ENCODE peak calls at places on chromosome 11, in six cellular contexts. A is A549, K is right atrium auricular region, S is mammary epithelial cell, N is LNCaP clone FGC, U is GM06990. P is an unnamed sample.

GRCh38 chr11:126410649-126411048 is 55.2 kb downstream of the ST3GAL4 start:
- DNase-seq in A (no peak), K (peak), S (no peak), N (no peak), U (no peak), P (no peak)

GRCh38 chr11:32893947-32894827 is 1.6 kb downstream of the QSER1 start:
- DNase-seq in A (peak), K (peak), S (peak), N (no peak), U (peak), P (peak)

GRCh38 chr11:78570031-78570430 is 4.6 kb downstream of the NARS2 start:
- DNase-seq in A (no peak), K (no peak), S (no peak), N (no peak), U (no peak), P (no peak)

GRCh38 chr11:12356944-12357655 is 20.3 kb upstream of the PARVA start:
- DNase-seq in A (no peak), K (no peak), S (no peak), N (no peak), U (no peak), P (no peak)

GRCh38 chr11:27276141-27276540 is 86.9 kb downstream of the CCDC34 start:
- DNase-seq in A (no peak), K (no peak), S (no peak), N (no peak), U (no peak), P (no peak)

GRCh38 chr11:2940930-2941821 is 12.0 kb upstream of the PHLDA2 start:
- DNase-seq in A (no peak), K (no peak), S (peak), N (no peak), U (no peak), P (no peak)

GRCh38 chr11:11968511-11969280 is 39.7 kb downstream of the DKK3 start:
- DNase-seq in A (no peak), K (no peak), S (no peak), N (no peak), U (no peak), P (no peak)

GRCh38 chr11:101127348-101127698 is 2.3 kb downstream of the PGR start:
- DNase-seq in A (no peak), K (no peak), S (peak), N (no peak), U (peak), P (no peak)

GRCh38 chr11:17563248-17563647 is 16.2 kb downstream of the OTOG start:
- DNase-seq in A (no peak), K (no peak), S (peak), N (no peak), U (no peak), P (peak)

GRCh38 chr11:55726715-55727324 is 46.4 kb upstream of the OR5D13 start:
- DNase-seq in A (no peak), K (no peak), S (no peak), N (no peak), U (no peak), P (no peak)

GRCh38 chr11:93902921-93903320 is 52.5 kb upstream of the VSTM5 start:
- DNase-seq in A (no peak), K (no peak), S (peak), N (no peak), U (no peak), P (peak)

GRCh38 chr11:132068556-132068955 is 698.1 kb downstream of the NTM start:
- DNase-seq in A (no peak), K (no peak), S (no peak), N (no peak), U (no peak), P (no peak)

GRCh38 chr11:7826316-7826715 is 29.6 kb upstream of the OR5P2 start:
- DNase-seq in A (no peak), K (no peak), S (no peak), N (no peak), U (no peak), P (peak)

GRCh38 chr11:96228472-96228871 is 114.5 kb downstream of the MAML2 start:
- DNase-seq in A (no peak), K (peak), S (peak), N (no peak), U (no peak), P (peak)

GRCh38 chr11:112884012-112884767 is 77.0 kb upstream of the NCAM1 start:
- DNase-seq in A (no peak), K (no peak), S (no peak), N (no peak), U (no peak), P (no peak)

GRCh38 chr11:44357734-44358133 is 47.8 kb upstream of the ALX4 start:
- DNase-seq in A (no peak), K (no peak), S (peak), N (no peak), U (no peak), P (peak)

GRCh38 chr11:16806791-16807190 is 68.3 kb downstream of the C11orf58 start:
- DNase-seq in A (no peak), K (no peak), S (no peak), N (no peak), U (no peak), P (peak)

GRCh38 chr11:102139081-102139498 is 28.8 kb downstream of the YAP1 start:
- DNase-seq in A (no peak), K (no peak), S (peak), N (no peak), U (no peak), P (peak)

GRCh38 chr11:32422545-32422944 is 12.8 kb downstream of the WT1 start:
- DNase-seq in A (no peak), K (no peak), S (no peak), N (no peak), U (no peak), P (no peak)

GRCh38 chr11:131910491-131911387 is 540.3 kb downstream of the NTM start:
- DNase-seq in A (no peak), K (no peak), S (peak), N (no peak), U (no peak), P (peak)

GRCh38 chr11:10450451-10451398 is 4.3 kb upstream of the AMPD3 start:
- DNase-seq in A (peak), K (no peak), S (peak), N (no peak), U (peak), P (peak)

GRCh38 chr11:72534859-72535547 is 100.7 kb upstream of the CLPB start:
- DNase-seq in A (no peak), K (no peak), S (no peak), N (no peak), U (no peak), P (no peak)

GRCh38 chr11:93221539-93221938 is 23.7 kb upstream of the SLC36A4 start:
- DNase-seq in A (no peak), K (no peak), S (no peak), N (no peak), U (no peak), P (no peak)

GRCh38 chr11:46279393-46280099 is 2.1 kb downstream of the CREB3L1 start:
- DNase-seq in A (no peak), K (peak), S (no peak), N (peak), U (no peak), P (no peak)

GRCh38 chr11:114058026-114058706 is 1.3 kb upstream of the ZBTB16 start:
- DNase-seq in A (no peak), K (no peak), S (no peak), N (no peak), U (no peak), P (peak)

GRCh38 chr11:8035225-8035846 is 45.7 kb upstream of the TUB start:
- DNase-seq in A (no peak), K (peak), S (no peak), N (no peak), U (no peak), P (no peak)

GRCh38 chr11:9787981-9788521 is 124.2 kb downstream of the SWAP70 start:
- DNase-seq in A (no peak), K (no peak), S (peak), N (no peak), U (no peak), P (no peak)

GRCh38 chr11:134439181-134439580 is 27.1 kb upstream of the B3GAT1 start:
- DNase-seq in A (no peak), K (no peak), S (no peak), N (no peak), U (no peak), P (no peak)

GRCh38 chr11:68010058-68011041 is at the start of gene ALDH3B1:
- DNase-seq in A (peak), K (peak), S (peak), N (no peak), U (no peak), P (peak)

DNA sequence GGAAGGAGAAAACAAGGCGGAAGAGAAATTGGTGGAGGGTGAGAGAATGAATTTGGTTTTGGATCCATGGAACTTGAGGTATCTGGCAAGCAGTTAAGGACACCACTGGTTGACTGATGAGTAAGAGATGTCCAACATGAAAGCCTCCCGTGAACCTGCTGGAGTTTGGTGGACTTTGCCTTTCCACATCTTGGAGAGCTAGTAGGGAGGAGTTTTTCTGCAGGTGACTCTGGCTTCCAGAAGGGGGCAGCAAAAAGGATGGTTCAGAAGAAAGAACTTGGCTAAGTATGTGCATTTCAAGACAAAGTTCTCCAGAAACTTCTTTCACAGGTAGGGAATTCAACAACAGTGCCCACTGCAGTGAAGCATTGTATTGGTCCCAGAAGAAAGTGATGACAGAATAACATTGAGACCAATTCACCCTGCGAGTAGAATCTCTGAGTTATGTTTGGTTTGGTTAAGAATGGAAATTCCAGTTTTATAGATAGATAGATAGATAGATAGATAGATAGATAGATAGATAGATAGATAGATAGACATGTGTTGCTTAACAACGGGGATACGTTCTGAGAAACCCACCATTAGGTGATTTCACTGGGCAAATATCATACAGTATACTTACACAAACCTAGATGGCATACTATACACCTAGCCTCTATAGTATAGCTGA is 28.5 kb downstream of the DCDC1 start:
- DNase-seq in A (peak), K (no peak), S (peak), N (no peak), U (no peak), P (peak)
- TF ChIP-seq CTCF in A (peak), K (no peak), S (peak), N (peak), U (peak), P (peak)

GRCh38 chr11:62885137-62885536 is 4.4 kb downstream of the SLC3A2 start:
- DNase-seq in A (no peak), K (no peak), S (no peak), N (no peak), U (no peak), P (no peak)
- H3K4me3 ChIP-seq in A (peak), K (no peak), S (peak), N (no peak), U (no peak), P (no peak)

GRCh38 chr11:122853261-122853660 is 15.0 kb downstream of the CRTAM start:
- DNase-seq in A (no peak), K (no peak), S (no peak), N (no peak), U (no peak), P (no peak)

GRCh38 chr11:122851366-122852011 is 13.2 kb downstream of the CRTAM start:
- DNase-seq in A (no peak), K (no peak), S (no peak), N (no peak), U (no peak), P (no peak)

GRCh38 chr11:122852071-122852831 is 14.0 kb downstream of the CRTAM start:
- DNase-seq in A (no peak), K (no peak), S (peak), N (no peak), U (no peak), P (peak)

GRCh38 chr11:122850076-122850631 is 11.9 kb downstream of the CRTAM start:
- DNase-seq in A (no peak), K (no peak), S (no peak), N (no peak), U (peak), P (peak)

DNA sequence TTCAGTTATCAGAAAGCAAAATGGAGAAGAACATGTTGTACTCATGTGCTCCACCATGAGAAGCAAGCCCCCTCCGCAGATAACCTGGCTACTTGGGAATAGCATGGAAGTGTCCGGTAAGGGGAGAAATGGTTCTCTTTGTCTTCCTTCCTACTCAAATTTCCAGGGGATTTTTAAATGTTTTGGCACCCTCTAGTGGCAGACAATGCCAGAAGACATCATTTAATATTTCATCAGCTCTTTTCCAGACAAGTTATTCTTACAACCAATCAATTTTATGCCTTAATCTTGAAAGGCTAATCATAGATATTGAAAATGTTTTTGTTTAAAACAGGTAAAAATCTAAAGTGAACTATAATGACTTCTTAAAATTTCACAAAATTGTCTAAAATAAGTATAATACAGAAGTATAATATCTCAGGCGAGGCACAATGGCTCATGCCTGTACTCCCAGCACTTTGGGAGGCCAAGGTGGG is 15.7 kb downstream of the CRTAM start:
- DNase-seq in A (peak), K (peak), S (peak), N (peak), U (no peak), P (peak)
- TF ChIP-seq CTCF in A (peak), K (peak), S (peak), N (peak), U (peak), P (peak)

DNA sequence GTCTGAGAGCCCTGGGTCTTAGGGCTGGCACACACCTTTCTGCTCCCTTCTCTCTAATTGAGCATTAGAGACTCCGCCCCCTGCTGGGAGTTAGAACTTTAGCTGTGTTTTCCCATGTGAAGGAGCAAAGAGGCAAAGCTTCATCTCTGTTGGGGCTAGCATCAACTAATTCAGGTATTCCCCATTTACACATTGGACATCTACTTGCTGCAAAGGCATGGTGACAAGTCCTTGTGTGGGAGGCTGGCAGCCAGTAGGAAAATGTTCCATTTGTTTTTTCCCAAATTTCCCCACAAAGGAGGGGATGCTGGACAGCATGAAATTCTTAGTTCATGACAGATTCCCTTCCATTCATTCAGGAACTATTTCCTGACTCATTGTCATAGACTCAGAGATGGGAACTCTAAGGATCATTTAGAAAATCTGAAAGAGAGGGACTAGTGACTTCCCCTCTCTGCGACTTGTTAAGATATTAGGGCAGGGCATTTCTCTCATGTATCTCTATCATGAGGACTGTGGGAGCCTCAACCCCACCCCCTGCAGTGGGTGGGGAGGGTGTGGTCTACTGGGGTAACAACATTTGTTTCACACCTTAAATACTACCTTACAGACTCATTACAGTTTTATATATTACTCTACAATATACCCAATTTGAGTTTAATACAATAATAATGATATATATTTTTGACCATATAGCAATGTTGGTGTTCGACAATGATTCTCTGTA is 3.7 kb downstream of the CD44 start:
- DNase-seq in A (no peak), K (no peak), S (peak), N (no peak), U (no peak), P (peak)
- H3K4me3 ChIP-seq in A (no peak), K (no peak), S (peak), N (no peak), U (peak), P (peak)

GRCh38 chr11:6238902-6239301 is at the start of gene CNGA4:
- DNase-seq in A (no peak), K (no peak), S (no peak), N (no peak), U (no peak), P (no peak)
- TF ChIP-seq CTCF in A (no peak), K (no peak), S (no peak), N (no peak), U (no peak), P (no peak)

GRCh38 chr11:665062-665706 is 28.1 kb downstream of the DRD4 start:
- DNase-seq in A (no peak), K (no peak), S (no peak), N (peak), U (no peak), P (no peak)
- H3K4me3 ChIP-seq in A (no peak), K (no peak), S (no peak), N (peak), U (no peak), P (no peak)

GRCh38 chr11:92152245-92152644 is 72.4 kb upstream of the FAT3 start:
- DNase-seq in A (no peak), K (no peak), S (no peak), N (no peak), U (no peak), P (no peak)
- TF ChIP-seq CTCF in A (no peak), K (no peak), S (no peak), N (peak), U (no peak), P (no peak)

P was measured in epithelial cell of esophagus.